ENCODE peak calls at places on chromosome 17, in seven cellular contexts. L is stimulated activated CD4-positive, alpha-beta T cell treated with anti-CD3 and anti-CD28 coated beads, Interleukin-4, amount 100 ng/mL, for 1 hour; K is GM03348; G is ovary; W is AG08396; P is AG10803; H is mesothelial cell of epicardium. J is an unnamed sample.

GRCh38 chr17:58677204-58677880 is 14.5 kb downstream of the TEX14 start:
- DNase-seq in L (no peak), K (no peak), G (no peak), W (peak), P (no peak), H (no peak), J (no peak)

GRCh38 chr17:4728124-4728523 is 3.1 kb upstream of the MED11 start:
- DNase-seq in L (no peak), K (no peak), G (no peak), W (no peak), P (no peak), H (no peak), J (no peak)

GRCh38 chr17:78724544-78724943 is 57.5 kb downstream of the CYTH1 start:
- DNase-seq in L (no peak), K (peak), G (no peak), W (peak), P (no peak), H (no peak), J (peak)

GRCh38 chr17:82317394-82318168 is at the start of gene CD7:
- DNase-seq in L (peak), K (no peak), G (no peak), W (no peak), P (no peak), H (no peak), J (no peak)

GRCh38 chr17:50345443-50346312 is at the start of gene XYLT2:
- DNase-seq in L (peak), K (peak), G (peak), W (peak), P (peak), H (peak), J (peak)

GRCh38 chr17:17810374-17811248 is 26.2 kb downstream of the SREBF1 start:
- DNase-seq in L (no peak), K (peak), G (peak), W (peak), P (no peak), H (no peak), J (no peak)

GRCh38 chr17:16938496-16939270 is 33.2 kb downstream of the TNFRSF13B start:
- DNase-seq in L (no peak), K (no peak), G (no peak), W (no peak), P (no peak), H (peak), J (no peak)

GRCh38 chr17:69709441-69709840 is 294.9 kb downstream of the MAP2K6 start:
- DNase-seq in L (no peak), K (no peak), G (no peak), W (no peak), P (no peak), H (no peak), J (no peak)

GRCh38 chr17:30376621-30377452 is 1.9 kb upstream of the CPD start:
- DNase-seq in L (peak), K (peak), G (peak), W (peak), P (peak), H (no peak), J (peak)

GRCh38 chr17:22267019-22267418 is 574.7 kb downstream of the KCNJ18 start:
- DNase-seq in L (no peak), K (no peak), G (no peak), W (no peak), P (no peak), H (no peak), J (no peak)

GRCh38 chr17:225551-225950 is 44.1 kb upstream of the DOC2B start:
- DNase-seq in L (no peak), K (no peak), G (no peak), W (no peak), P (no peak), H (no peak), J (no peak)

GRCh38 chr17:74042744-74043486 is 160.6 kb upstream of the RPL38 start:
- DNase-seq in L (peak), K (peak), G (no peak), W (peak), P (peak), H (no peak), J (peak)

GRCh38 chr17:81400154-81400938 is 5.1 kb downstream of the BAHCC1 start:
- DNase-seq in L (no peak), K (peak), G (no peak), W (peak), P (peak), H (no peak), J (peak)

GRCh38 chr17:3002538-3003301 is 60.7 kb downstream of the OR1D5 start:
- DNase-seq in L (no peak), K (no peak), G (no peak), W (no peak), P (no peak), H (no peak), J (no peak)

GRCh38 chr17:29125651-29126050 is 54.5 kb downstream of the MYO18A start:
- DNase-seq in L (no peak), K (no peak), G (no peak), W (no peak), P (no peak), H (no peak), J (no peak)

GRCh38 chr17:42241871-42242270 is 34.3 kb downstream of the STAT5B start:
- DNase-seq in L (no peak), K (no peak), G (no peak), W (no peak), P (no peak), H (no peak), J (no peak)

GRCh38 chr17:65485388-65486299 is 75.8 kb downstream of the AXIN2 start:
- DNase-seq in L (no peak), K (peak), G (no peak), W (peak), P (peak), H (no peak), J (peak)

GRCh38 chr17:37527249-37527851 is 37.7 kb downstream of the DUSP14 start:
- DNase-seq in L (no peak), K (peak), G (no peak), W (peak), P (peak), H (no peak), J (peak)

GRCh38 chr17:42120161-42121065 is 754 bp downstream of the KAT2A start:
- DNase-seq in L (peak), K (peak), G (no peak), W (no peak), P (no peak), H (no peak), J (peak)

GRCh38 chr17:34205401-34205800 is 49.7 kb upstream of the CCL2 start:
- DNase-seq in L (no peak), K (no peak), G (no peak), W (no peak), P (no peak), H (no peak), J (no peak)

GRCh38 chr17:77409282-77410161 is 268.8 kb downstream of the SEC14L1 start:
- DNase-seq in L (no peak), K (peak), G (peak), W (peak), P (peak), H (no peak), J (peak)

GRCh38 chr17:3575506-3575905 is 17.9 kb upstream of the TRPV3 start:
- DNase-seq in L (no peak), K (peak), G (no peak), W (peak), P (peak), H (no peak), J (peak)

GRCh38 chr17:29341726-29342125 is 47.8 kb upstream of the NUFIP2 start:
- DNase-seq in L (no peak), K (peak), G (no peak), W (no peak), P (peak), H (no peak), J (peak)

GRCh38 chr17:44348234-44348987 is 3.3 kb downstream of the GRN start:
- DNase-seq in L (no peak), K (peak), G (no peak), W (peak), P (peak), H (no peak), J (peak)

GRCh38 chr17:42989146-42989545 is 8.8 kb downstream of the RUNDC1 start:
- DNase-seq in L (no peak), K (no peak), G (no peak), W (no peak), P (no peak), H (no peak), J (no peak)

GRCh38 chr17:68482576-68483001 is 25.3 kb upstream of the WIPI1 start:
- DNase-seq in L (no peak), K (no peak), G (no peak), W (no peak), P (no peak), H (no peak), J (no peak)

J was measured in AG20443.